ENCODE peak calls at places on chromosomes 1 and 21, in four cellular contexts. S is PC-3, W is lower lobe of right lung, C is fibroblast of pulmonary artery. I is an unnamed sample.

GRCh38 chr1:12594966-12595838 is 22.8 kb downstream of the DHRS3 start:
- DNase-seq in S (peak), W (peak), C (peak), I (peak)

GRCh38 chr1:244768186-244768585 is 67.3 kb upstream of the COX20 start:
- DNase-seq in S (no peak), W (no peak), C (no peak), I (peak)

GRCh38 chr1:88973520-88974137 is 18.8 kb downstream of the KYAT3 start:
- DNase-seq in S (peak), W (no peak), C (peak), I (peak)

GRCh38 chr1:86774305-86775304 is 70.2 kb downstream of the SH3GLB1 start:
- DNase-seq in S (peak), W (peak), C (peak), I (peak)

GRCh38 chr1:7207875-7208646 is 422.8 kb downstream of the CAMTA1 start:
- DNase-seq in S (peak), W (no peak), C (peak), I (peak)

GRCh38 chr1:145824499-145824842 is 471 bp downstream of the POLR3C start:
- DNase-seq in S (no peak), W (no peak), C (no peak), I (no peak)

GRCh38 chr1:202966006-202966904 is 802 bp downstream of the CYB5R1 start:
- DNase-seq in S (no peak), W (peak), C (no peak), I (no peak)

GRCh38 chr21:38505654-38506523 is 7.6 kb upstream of the ERG start:
- DNase-seq in S (peak), W (no peak), C (peak), I (peak)

GRCh38 chr1:182556279-182556678 is 32.8 kb downstream of the RNASEL start:
- DNase-seq in S (no peak), W (no peak), C (no peak), I (no peak)

GRCh38 chr1:206608108-206608698 is 4.1 kb downstream of the EIF2D start:
- DNase-seq in S (peak), W (no peak), C (peak), I (peak)

GRCh38 chr21:31576428-31576827 is 83.1 kb upstream of the SOD1 start:
- DNase-seq in S (peak), W (no peak), C (peak), I (no peak)

GRCh38 chr1:209651148-209651547 is 1.1 kb downstream of the LAMB3 start:
- DNase-seq in S (peak), W (peak), C (peak), I (peak)

GRCh38 chr1:40898434-40898900 is 36.3 kb upstream of the CITED4 start:
- DNase-seq in S (peak), W (no peak), C (peak), I (peak)

GRCh38 chr1:31102501-31102950 is 37.0 kb upstream of the PUM1 start:
- DNase-seq in S (peak), W (no peak), C (peak), I (peak)

GRCh38 chr1:2971609-2972008 is 49.7 kb upstream of the ACTRT2 start:
- DNase-seq in S (no peak), W (no peak), C (no peak), I (no peak)

GRCh38 chr1:242432491-242433095 is 91.9 kb downstream of the PLD5 start:
- DNase-seq in S (no peak), W (no peak), C (no peak), I (no peak)

GRCh38 chr1:194071200-194071599 is 884.8 kb upstream of the B3GALT2 start:
- DNase-seq in S (no peak), W (no peak), C (no peak), I (no peak)

GRCh38 chr1:225928186-225929175 is 4.4 kb upstream of the PYCR2 start:
- DNase-seq in S (no peak), W (peak), C (no peak), I (no peak)

GRCh38 chr1:36857761-36858160 is 176.6 kb downstream of the GRIK3 start:
- DNase-seq in S (no peak), W (no peak), C (no peak), I (no peak)

GRCh38 chr1:228109962-228110488 is 926 bp upstream of the MRPL55 start:
- DNase-seq in S (peak), W (no peak), C (peak), I (no peak)

GRCh38 chr1:178086294-178087255 is 7.3 kb upstream of the RASAL2 start:
- DNase-seq in S (no peak), W (no peak), C (peak), I (peak)

GRCh38 chr1:167077128-167077867 is 12.9 kb downstream of the GPA33 start:
- DNase-seq in S (no peak), W (no peak), C (no peak), I (no peak)

GRCh38 chr1:221574529-221574928 is 167.4 kb downstream of the DUSP10 start:
- DNase-seq in S (no peak), W (no peak), C (no peak), I (no peak)

GRCh38 chr1:147225193-147225730 is at the start of gene FMO5:
- DNase-seq in S (peak), W (peak), C (peak), I (peak)

GRCh38 chr1:150537732-150538684 is 11.2 kb upstream of the ADAMTSL4 start:
- DNase-seq in S (no peak), W (peak), C (peak), I (peak)

GRCh38 chr1:181208967-181209366 is 120.5 kb downstream of the IER5 start:
- DNase-seq in S (no peak), W (no peak), C (no peak), I (no peak)

GRCh38 chr1:206505702-206506375 is 1.5 kb upstream of the RASSF5 start:
- DNase-seq in S (peak), W (no peak), C (peak), I (no peak)

GRCh38 chr1:240465531-240465940 is 146.4 kb downstream of the GREM2 start:
- DNase-seq in S (no peak), W (no peak), C (peak), I (no peak)

DNA sequence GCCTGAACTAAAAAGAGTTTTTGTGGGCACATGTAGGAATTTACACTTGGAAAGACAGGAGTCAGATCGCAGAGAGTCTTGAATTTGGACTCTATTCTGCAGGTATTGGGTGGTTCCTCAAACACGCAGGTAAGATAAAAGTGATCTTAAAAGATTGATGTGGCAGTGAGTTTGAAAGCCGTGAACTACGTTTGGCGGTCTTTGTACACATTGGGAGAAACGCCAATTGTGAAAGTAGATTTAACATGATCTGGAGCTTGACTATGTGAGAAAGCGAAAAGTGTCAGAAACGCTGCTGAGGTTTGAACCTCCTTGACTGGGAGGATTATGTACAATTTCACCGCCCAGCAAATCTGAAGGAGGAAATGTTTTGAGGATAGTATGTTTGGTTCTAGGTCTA is 1.5 kb upstream of the PPP2R5A start:
- DNase-seq in S (peak), W (no peak), C (no peak), I (no peak)
- H3K4me3 ChIP-seq in S (peak), W (peak), C (no peak), I (no peak)

GRCh38 chr1:43880604-43881003 is 53.0 kb upstream of the ARTN start:
- DNase-seq in S (no peak), W (no peak), C (no peak), I (no peak)
- H3K4me3 ChIP-seq in S (no peak), W (no peak), C (no peak), I (no peak)

DNA sequence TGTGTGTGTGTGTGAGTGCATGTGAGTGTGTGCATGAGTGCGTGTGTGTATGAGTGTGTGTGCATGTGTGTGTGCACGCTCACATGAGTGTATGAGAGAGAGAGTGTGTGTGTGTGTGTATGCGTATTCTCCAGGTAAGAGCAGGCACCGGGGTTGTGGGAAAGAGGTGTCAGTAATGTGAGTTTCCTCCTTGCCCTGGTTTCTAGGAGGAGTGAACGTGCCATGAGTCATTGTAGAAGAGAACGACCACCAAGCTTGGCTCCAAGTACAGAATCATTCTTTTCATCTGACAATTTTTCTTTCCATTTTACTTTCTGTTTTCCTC is 79.1 kb downstream of the POFUT2 start:
- DNase-seq in S (peak), W (no peak), C (peak), I (peak)
- H3K4me3 ChIP-seq in S (no peak), W (no peak), C (no peak), I (no peak)

GRCh38 chr1:172145231-172145651 is 275.2 kb upstream of the C1orf105 start:
- DNase-seq in S (no peak), W (no peak), C (peak), I (peak)
- H3K4me3 ChIP-seq in S (no peak), W (peak), C (peak), I (peak)

GRCh38 chr1:184805667-184806295 is 51.1 kb upstream of the EDEM3 start:
- DNase-seq in S (peak), W (peak), C (peak), I (peak)

GRCh38 chr1:184802739-184803492 is 48.3 kb upstream of the EDEM3 start:
- DNase-seq in S (peak), W (no peak), C (no peak), I (no peak)

GRCh38 chr1:184810735-184811316 is 56.2 kb upstream of the EDEM3 start:
- DNase-seq in S (no peak), W (no peak), C (no peak), I (no peak)

GRCh38 chr1:184804220-184804619 is 49.6 kb upstream of the EDEM3 start:
- DNase-seq in S (peak), W (no peak), C (no peak), I (no peak)

DNA sequence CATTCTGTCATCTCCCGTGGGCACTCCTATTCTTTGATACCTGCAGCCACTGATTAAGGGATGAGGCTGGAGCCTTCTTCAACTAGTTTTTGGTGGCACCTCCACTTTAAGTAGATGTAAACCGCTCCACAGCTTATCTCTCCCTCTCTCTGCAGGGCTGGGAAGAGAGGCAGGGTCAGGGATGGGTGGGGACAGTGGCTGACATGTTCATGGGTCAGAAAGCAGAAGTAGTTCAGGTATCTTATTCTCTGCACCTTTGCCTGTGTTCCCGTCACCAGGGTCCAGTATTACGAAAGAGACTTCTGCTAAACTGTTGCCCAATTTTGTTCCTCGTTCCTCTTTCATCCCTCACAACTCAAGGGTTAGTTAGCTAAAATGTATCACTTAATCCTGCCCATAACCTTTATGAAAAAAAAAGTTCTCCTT is 51.7 kb upstream of the EDEM3 start:
- DNase-seq in S (no peak), W (no peak), C (no peak), I (no peak)
- H3K4me3 ChIP-seq in S (no peak), W (no peak), C (no peak), I (no peak)

GRCh38 chr1:16905856-16906702 is 10.3 kb downstream of the RNU1-2 start:
- DNase-seq in S (peak), W (no peak), C (peak), I (peak)
- H3K4me3 ChIP-seq in S (no peak), W (no peak), C (no peak), I (no peak)

I was measured in brain microvascular endothelial cell.